ENCODE peak calls at places on chromosomes 6 and 20, in six cellular contexts. B, E, D, V, O and C are unnamed samples.

GRCh38 chr6:160428069-160428430 is 79.9 kb downstream of the SLC22A3 start:
- DNase-seq in B (peak), E (no peak), D (no peak), V (no peak), O (peak), C (no peak)

GRCh38 chr6:144087789-144088426 is 7.5 kb downstream of the SF3B5 start:
- DNase-seq in B (no peak), E (no peak), D (no peak), V (no peak), O (no peak), C (no peak)

GRCh38 chr6:37587776-37588744 is 88.4 kb upstream of the CCDC167 start:
- DNase-seq in B (no peak), E (no peak), D (no peak), V (no peak), O (no peak), C (no peak)

GRCh38 chr20:62168061-62168460 is 14.8 kb upstream of the MTG2 start:
- DNase-seq in B (peak), E (no peak), D (no peak), V (no peak), O (no peak), C (no peak)

GRCh38 chr6:71482742-71483141 is 194.1 kb downstream of the OGFRL1 start:
- DNase-seq in B (no peak), E (no peak), D (no peak), V (no peak), O (no peak), C (no peak)

GRCh38 chr6:134826889-134827737 is 122.8 kb downstream of the ALDH8A1 start:
- DNase-seq in B (peak), E (peak), D (peak), V (no peak), O (peak), C (no peak)

GRCh38 chr6:158688860-158689259 is 39.0 kb downstream of the SYTL3 start:
- DNase-seq in B (no peak), E (no peak), D (no peak), V (no peak), O (no peak), C (no peak)

GRCh38 chr20:53959849-53960585 is 110.4 kb downstream of the BCAS1 start:
- DNase-seq in B (no peak), E (no peak), D (no peak), V (no peak), O (peak), C (no peak)

GRCh38 chr20:3380228-3381070 is 27.0 kb downstream of the DNAAF9 start:
- DNase-seq in B (no peak), E (no peak), D (no peak), V (no peak), O (no peak), C (no peak)

GRCh38 chr6:36627801-36628246 is 33.7 kb downstream of the SRSF3 start:
- DNase-seq in B (no peak), E (no peak), D (peak), V (no peak), O (peak), C (no peak)

GRCh38 chr6:1088441-1089001 is 223.4 kb upstream of the FOXQ1 start:
- DNase-seq in B (no peak), E (no peak), D (no peak), V (no peak), O (no peak), C (no peak)

GRCh38 chr6:41073203-41073967 is 611 bp downstream of the NFYA start:
- DNase-seq in B (peak), E (no peak), D (peak), V (peak), O (peak), C (peak)

GRCh38 chr6:34143196-34143883 is 2.5 kb downstream of the GRM4 start:
- DNase-seq in B (peak), E (no peak), D (no peak), V (no peak), O (no peak), C (no peak)

GRCh38 chr20:62860924-62861691 is 514 bp downstream of the TCFL5 start:
- DNase-seq in B (peak), E (no peak), D (peak), V (no peak), O (no peak), C (peak)

GRCh38 chr6:26362836-26363220 is 2.2 kb upstream of the BTN3A2 start:
- DNase-seq in B (no peak), E (no peak), D (no peak), V (no peak), O (no peak), C (no peak)

GRCh38 chr6:41939091-41939847 is 2.3 kb downstream of the CCND3 start:
- DNase-seq in B (peak), E (no peak), D (no peak), V (no peak), O (peak), C (no peak)

GRCh38 chr6:119076173-119076965 is 2.1 kb downstream of the FAM184A start:
- DNase-seq in B (no peak), E (no peak), D (no peak), V (no peak), O (no peak), C (peak)

GRCh38 chr6:108541843-108542795 is 18.6 kb upstream of the FOXO3 start:
- DNase-seq in B (peak), E (no peak), D (peak), V (no peak), O (peak), C (peak)

GRCh38 chr6:53042112-53042511 is 23.1 kb upstream of the FBXO9 start:
- DNase-seq in B (no peak), E (peak), D (no peak), V (no peak), O (no peak), C (no peak)

GRCh38 chr6:4036581-4036980 is 42.4 kb downstream of the FAM217A start:
- DNase-seq in B (no peak), E (no peak), D (no peak), V (no peak), O (no peak), C (no peak)

GRCh38 chr6:42511803-42512422 is 51.9 kb upstream of the UBR2 start:
- DNase-seq in B (no peak), E (no peak), D (no peak), V (no peak), O (no peak), C (no peak)

GRCh38 chr6:39059496-39060310 is 11.1 kb downstream of the GLP1R start:
- DNase-seq in B (no peak), E (no peak), D (no peak), V (no peak), O (no peak), C (no peak)

GRCh38 chr20:46814366-46815232 is 80.0 kb upstream of the EYA2 start:
- DNase-seq in B (no peak), E (peak), D (no peak), V (no peak), O (no peak), C (no peak)

GRCh38 chr20:31569163-31570020 is 35.7 kb upstream of the ID1 start:
- DNase-seq in B (peak), E (no peak), D (no peak), V (no peak), O (peak), C (peak)

GRCh38 chr6:17705428-17705777 is 1.3 kb downstream of the NUP153 start:
- DNase-seq in B (no peak), E (no peak), D (no peak), V (no peak), O (no peak), C (no peak)

GRCh38 chr6:111477481-111477938 is 5.5 kb downstream of the REV3L start:
- DNase-seq in B (no peak), E (no peak), D (no peak), V (no peak), O (no peak), C (no peak)

GRCh38 chr6:16092140-16092539 is 36.7 kb upstream of the MYLIP start:
- DNase-seq in B (no peak), E (no peak), D (no peak), V (no peak), O (no peak), C (no peak)

GRCh38 chr6:170023620-170024521 is 267.0 kb downstream of the DLL1 start:
- DNase-seq in B (no peak), E (no peak), D (no peak), V (no peak), O (peak), C (no peak)

GRCh38 chr6:37680668-37681067 is 17.0 kb downstream of the MDGA1 start:
- DNase-seq in B (peak), E (no peak), D (no peak), V (no peak), O (no peak), C (no peak)

GRCh38 chr20:64026-64603 is 23.4 kb upstream of the DEFB125 start:
- DNase-seq in B (no peak), E (no peak), D (no peak), V (no peak), O (no peak), C (no peak)

GRCh38 chr20:1087311-1087710 is 31.1 kb upstream of the PSMF1 start:
- DNase-seq in B (no peak), E (no peak), D (no peak), V (no peak), O (no peak), C (no peak)

GRCh38 chr6:30357678-30358339 is 12.9 kb downstream of the RPP21 start:
- DNase-seq in B (no peak), E (peak), D (no peak), V (no peak), O (no peak), C (peak)

GRCh38 chr6:30359276-30359675 is 14.3 kb downstream of the RPP21 start:
- DNase-seq in B (no peak), E (no peak), D (no peak), V (no peak), O (no peak), C (no peak)

GRCh38 chr6:30360139-30360538 is 15.2 kb downstream of the RPP21 start:
- DNase-seq in B (no peak), E (no peak), D (no peak), V (no peak), O (no peak), C (no peak)

GRCh38 chr6:30356519-30356918 is 11.6 kb downstream of the RPP21 start:
- DNase-seq in B (no peak), E (no peak), D (no peak), V (no peak), O (no peak), C (no peak)

DNA sequence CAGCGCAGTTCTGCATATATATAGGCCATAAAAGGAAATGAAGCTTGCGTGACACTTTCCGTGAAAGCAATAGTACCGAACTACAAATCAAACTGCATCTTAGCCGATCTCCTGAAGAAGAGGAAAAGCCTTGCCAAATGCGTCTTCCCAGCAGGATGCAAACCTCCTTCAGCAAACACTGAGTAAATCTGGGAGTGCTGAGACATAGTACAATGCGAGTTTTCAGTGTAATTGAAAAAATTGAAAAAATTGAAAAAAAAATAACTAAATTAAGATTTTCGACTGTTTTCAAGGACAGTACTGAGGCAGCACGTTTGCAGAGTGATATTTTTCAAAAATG is 13.4 kb downstream of the RPP21 start:
- DNase-seq in B (no peak), E (no peak), D (no peak), V (no peak), O (no peak), C (no peak)
- H3K4me3 ChIP-seq in B (no peak), E (peak), D (no peak), V (peak), O (peak), C (no peak)

DNA sequence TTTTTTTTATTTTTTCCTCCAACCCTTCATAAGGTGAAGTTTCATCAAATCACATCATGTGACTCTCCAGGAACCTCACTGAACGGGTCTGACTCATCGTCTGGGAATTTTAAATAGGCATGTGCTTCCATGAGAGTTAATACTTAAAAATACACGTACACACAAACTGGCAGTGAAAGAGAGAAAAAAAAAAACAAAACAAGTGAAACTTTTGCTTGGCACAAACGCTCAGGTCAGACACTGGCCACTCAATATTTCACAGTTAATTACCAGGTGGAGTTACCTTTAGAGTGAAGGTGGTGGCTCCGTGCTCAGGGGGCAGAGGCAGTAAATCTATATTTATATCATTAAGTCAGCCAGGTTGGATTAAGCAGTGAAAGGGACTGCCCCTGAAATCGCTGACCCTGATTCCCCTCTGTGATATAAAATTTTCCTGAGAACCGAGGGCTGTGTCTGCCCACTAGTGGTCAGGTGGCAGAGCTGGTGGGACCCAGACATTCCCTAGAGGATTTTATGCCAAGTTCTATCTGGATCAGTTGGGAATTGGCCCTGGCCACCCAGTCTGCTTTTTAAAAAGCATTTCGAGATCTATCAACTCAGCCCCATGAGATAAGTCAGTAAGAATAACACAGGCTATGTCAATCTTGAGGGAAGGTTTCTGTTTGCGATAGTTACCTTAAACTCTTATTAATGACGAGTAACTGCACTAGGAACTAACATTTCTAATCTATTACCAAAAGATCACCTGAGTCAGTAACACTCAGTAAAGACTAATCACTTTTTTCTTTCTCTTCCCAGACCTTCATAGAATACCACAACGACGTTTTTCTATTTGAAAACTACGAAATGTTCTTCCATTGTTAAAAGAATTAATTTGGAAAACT is 259.1 kb downstream of the HDGFL1 start:
- DNase-seq in B (no peak), E (peak), D (no peak), V (no peak), O (no peak), C (no peak)
- H3K4me3 ChIP-seq in B (peak), E (no peak), D (peak), V (no peak), O (peak), C (no peak)

GRCh38 chr20:50280851-50281655 is 90.4 kb downstream of the CEBPB start:
- DNase-seq in B (no peak), E (no peak), D (no peak), V (no peak), O (no peak), C (no peak)
- H3K4me3 ChIP-seq in B (no peak), E (no peak), D (no peak), V (no peak), O (no peak), C (no peak)

GRCh38 chr6:135853227-135853626 is 1.7 kb downstream of the PDE7B start:
- DNase-seq in B (no peak), E (no peak), D (no peak), V (no peak), O (no peak), C (no peak)

GRCh38 chr6:135850882-135851281 is 619 bp upstream of the PDE7B start:
- DNase-seq in B (peak), E (no peak), D (no peak), V (no peak), O (no peak), C (no peak)

GRCh38 chr6:135853986-135854385 is 2.5 kb downstream of the PDE7B start:
- DNase-seq in B (no peak), E (no peak), D (no peak), V (no peak), O (no peak), C (no peak)

GRCh38 chr6:135851442-135852271 is at the start of gene PDE7B:
- DNase-seq in B (peak), E (peak), D (peak), V (peak), O (peak), C (peak)

DNA sequence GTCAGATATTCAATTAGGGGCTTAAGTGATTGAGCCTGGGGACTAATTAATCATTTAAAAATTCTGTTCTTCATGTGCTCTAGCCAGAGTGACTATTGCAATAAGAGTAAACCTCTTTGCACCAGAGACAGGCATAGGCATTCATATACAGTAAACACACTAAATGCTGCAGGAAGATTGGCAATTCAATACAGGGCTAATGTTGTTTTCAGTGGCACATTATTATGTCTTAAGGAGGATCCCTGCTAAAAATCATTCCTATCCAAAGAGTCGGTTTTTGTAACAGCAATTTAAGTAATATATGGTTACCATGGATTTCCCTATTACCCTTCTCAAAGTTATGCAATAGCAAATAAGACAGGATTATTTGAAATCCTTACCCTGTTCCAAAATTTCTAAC is 1.3 kb downstream of the PDE7B start:
- DNase-seq in B (no peak), E (no peak), D (no peak), V (no peak), O (no peak), C (no peak)
- H3K4me3 ChIP-seq in B (peak), E (peak), D (peak), V (peak), O (peak), C (no peak)

GRCh38 chr6:75287424-75287823 is 2.8 kb upstream of the TMEM30A start:
- DNase-seq in B (no peak), E (no peak), D (no peak), V (no peak), O (no peak), C (no peak)

GRCh38 chr6:75284285-75285155 is at the start of gene TMEM30A:
- DNase-seq in B (peak), E (peak), D (peak), V (peak), O (peak), C (peak)

GRCh38 chr6:75288023-75288422 is 3.4 kb upstream of the TMEM30A start:
- DNase-seq in B (no peak), E (no peak), D (no peak), V (no peak), O (no peak), C (no peak)

GRCh38 chr6:75285156-75285639 is 606 bp upstream of the TMEM30A start:
- DNase-seq in B (no peak), E (no peak), D (no peak), V (no peak), O (no peak), C (no peak)

GRCh38 chr6:75286955-75287354 is 2.4 kb upstream of the TMEM30A start:
- DNase-seq in B (no peak), E (no peak), D (no peak), V (no peak), O (no peak), C (no peak)
- H3K4me3 ChIP-seq in B (no peak), E (no peak), D (no peak), V (no peak), O (no peak), C (no peak)

GRCh38 chr6:44569931-44570385 is 182.5 kb downstream of the CDC5L start:
- DNase-seq in B (peak), E (no peak), D (no peak), V (no peak), O (peak), C (no peak)
- H3K4me3 ChIP-seq in B (no peak), E (no peak), D (no peak), V (no peak), O (peak), C (no peak)

DNA sequence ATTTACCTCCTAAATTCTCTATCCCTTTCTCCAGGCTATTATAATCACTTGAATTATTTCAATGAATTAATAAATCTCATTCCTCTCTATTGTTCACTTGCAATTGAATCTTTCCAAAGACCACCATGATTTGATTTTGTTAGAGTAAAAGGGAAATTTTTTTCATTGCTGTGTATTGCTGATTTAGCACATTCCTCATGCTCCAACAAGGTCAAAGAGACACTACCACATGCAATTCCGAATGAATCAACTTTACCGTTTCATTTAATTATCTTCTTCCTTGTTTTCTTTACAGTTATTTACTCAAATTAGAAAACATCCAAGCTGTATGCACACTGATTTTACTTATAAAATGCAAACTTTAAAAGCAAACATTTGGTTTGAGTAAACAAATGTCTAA is 999 bp downstream of the KIAA0408 start:
- DNase-seq in B (no peak), E (no peak), D (no peak), V (no peak), O (no peak), C (no peak)
- H3K4me3 ChIP-seq in B (peak), E (no peak), D (peak), V (peak), O (peak), C (no peak)

GRCh38 chr20:4999788-5000187 is 1.5 kb downstream of the SLC23A2 start:
- DNase-seq in B (no peak), E (no peak), D (no peak), V (no peak), O (no peak), C (no peak)
- H3K4me3 ChIP-seq in B (peak), E (peak), D (peak), V (peak), O (peak), C (peak)

DNA sequence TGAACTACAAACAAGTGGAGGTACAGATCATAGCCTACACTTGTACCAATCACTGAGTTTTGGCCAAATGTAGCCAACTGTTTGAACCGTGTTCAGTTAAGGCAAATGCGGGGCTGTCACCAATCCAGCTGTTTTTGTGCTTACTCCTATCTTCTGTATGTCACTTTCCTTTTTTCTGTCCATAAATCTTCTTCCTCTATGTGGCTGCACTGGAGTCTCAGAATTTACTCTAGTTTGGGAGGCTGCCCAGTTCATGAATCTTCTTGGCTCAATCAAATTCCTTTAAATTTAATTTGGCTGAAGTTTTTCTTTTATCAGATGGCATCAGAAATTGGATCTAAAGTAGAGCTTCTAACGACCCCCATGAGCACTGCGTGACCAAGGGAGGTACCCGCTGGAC is 11.7 kb upstream of the STX7 start:
- DNase-seq in B (no peak), E (no peak), D (no peak), V (no peak), O (no peak), C (no peak)
- H3K4me3 ChIP-seq in B (no peak), E (no peak), D (no peak), V (no peak), O (no peak), C (no peak)